ENCODE peak calls at places on chromosome 3, in six cellular contexts. F, J, N, E, I and H are unnamed samples.

GRCh38 chr3:73719877-73720276 is 95.1 kb upstream of the PDZRN3 start:
- DNase-seq in E (no peak), J (no peak), I (no peak), F (no peak), N (no peak), H (no peak)

GRCh38 chr3:115523467-115523866 is 99.8 kb upstream of the GAP43 start:
- DNase-seq in J (no peak), E (no peak), I (no peak), N (no peak), F (no peak), H (no peak)

GRCh38 chr3:13874891-13875290 is 5.0 kb downstream of the WNT7A start:
- DNase-seq in J (no peak), I (no peak), F (no peak), N (no peak), E (no peak), H (no peak)

GRCh38 chr3:85572426-85572825 is 613.6 kb downstream of the CADM2 start:
- DNase-seq in E (no peak), J (no peak), N (no peak), I (no peak), F (no peak), H (peak; percentile 11)

GRCh38 chr3:101325393-101326134 is 5.2 kb upstream of the IMPG2 start:
- DNase-seq in J (no peak), N (no peak), F (peak; percentile 73), E (no peak), I (no peak), H (no peak)

GRCh38 chr3:182364323-182364722 is 429.0 kb upstream of the ATP11B start:
- DNase-seq in J (peak; percentile 37), F (peak; percentile 52), I (no peak), N (no peak), E (no peak), H (no peak)

GRCh38 chr3:32202496-32202895 is 36.0 kb upstream of the CMTM8 start:
- DNase-seq in F (no peak), I (no peak), E (no peak), J (no peak), N (no peak), H (no peak)

GRCh38 chr3:160929595-160929994 is 173.6 kb downstream of the PPM1L start:
- DNase-seq in J (no peak), N (no peak), E (no peak), I (no peak), F (peak; percentile 3), H (peak; percentile 19)

GRCh38 chr3:149395107-149396089 is 17.9 kb upstream of the TM4SF1 start:
- DNase-seq in N (no peak), I (peak; percentile 63), E (no peak), J (no peak), F (no peak), H (peak; percentile 98)

GRCh38 chr3:72601983-72602382 is 246.3 kb downstream of the SHQ1 start:
- DNase-seq in N (no peak), E (no peak), F (no peak), I (no peak), J (no peak), H (no peak)

GRCh38 chr3:65018801-65019200 is 331.0 kb upstream of the ADAMTS9 start:
- DNase-seq in F (peak; percentile 30), J (no peak), N (no peak), I (no peak), E (no peak), H (no peak)

GRCh38 chr3:35679409-35680080 is 40.2 kb downstream of the ARPP21 start:
- DNase-seq in J (no peak), N (no peak), F (no peak), I (no peak), E (no peak), H (no peak)

GRCh38 chr3:174325834-174326705 is 533.1 kb upstream of the NAALADL2 start:
- DNase-seq in I (no peak), E (no peak), N (no peak), J (no peak), F (no peak), H (no peak)

GRCh38 chr3:108713801-108714200 is 43.4 kb downstream of the RETNLB start:
- DNase-seq in N (no peak), E (no peak), J (no peak), F (no peak), I (no peak), H (no peak)

GRCh38 chr3:133962879-133963278 is 66.8 kb downstream of the SLCO2A1 start:
- DNase-seq in E (no peak), N (no peak), J (no peak), I (no peak), F (no peak), H (no peak)

GRCh38 chr3:27467545-27467944 is 16.6 kb downstream of the SLC4A7 start:
- DNase-seq in J (no peak), N (no peak), I (peak; percentile 28), E (no peak), F (peak; percentile 15), H (peak; percentile 70)

GRCh38 chr3:136819784-136820640 is 1.1 kb downstream of the SLC35G2 start:
- DNase-seq in N (no peak), F (peak; percentile 30), J (no peak), E (peak; percentile 76), I (peak; percentile 34), H (peak; percentile 62)

GRCh38 chr3:126135398-126136076 is 44.8 kb downstream of the ALDH1L1 start:
- DNase-seq in E (peak; percentile 38), J (no peak), I (no peak), N (no peak), F (no peak), H (no peak)

GRCh38 chr3:194632211-194632982 is 822 bp downstream of the TMEM44 start:
- DNase-seq in F (peak; percentile 61), J (no peak), N (no peak), I (no peak), E (no peak), H (peak; percentile 26)

GRCh38 chr3:69282191-69282590 is 103.7 kb downstream of the FRMD4B start:
- DNase-seq in I (no peak), N (no peak), J (no peak), E (no peak), F (no peak), H (peak; percentile 34)

DNA sequence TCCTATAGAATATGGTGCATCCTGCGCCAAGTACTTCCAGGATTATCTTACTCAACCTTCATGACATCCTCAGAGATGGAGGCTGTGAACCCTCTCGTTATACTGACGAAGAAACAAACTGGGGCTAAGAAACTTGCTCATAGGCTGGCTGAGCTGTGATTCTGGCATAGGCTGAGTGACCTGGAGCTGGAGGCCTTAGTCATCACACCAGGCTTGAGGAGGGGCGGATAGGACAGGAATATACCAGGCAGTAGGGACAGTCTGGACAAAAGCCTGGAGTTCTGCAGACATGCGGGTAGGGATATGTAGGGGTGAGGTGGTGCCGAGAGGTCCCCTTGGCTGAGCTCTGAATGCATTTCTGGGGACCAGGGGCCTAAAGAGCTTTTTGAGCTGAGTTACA is 18.1 kb downstream of the HEMK1 start:
- DNase-seq in J (no peak), E (no peak), N (no peak), I (no peak), F (no peak), H (no peak)
- TF ChIP-seq POLR2A in J (no peak), E (no peak), N (no peak), I (no peak), F (no peak), H (no peak)

GRCh38 chr3:113097821-113098516 is 107.2 kb downstream of the GTPBP8 start:
- DNase-seq in E (no peak), N (no peak), J (peak; percentile 80), I (peak; percentile 56), F (no peak), H (no peak)
- TF ChIP-seq MAX in E (no peak), N (no peak), J (no peak), I (no peak), F (no peak), H (no peak)

DNA sequence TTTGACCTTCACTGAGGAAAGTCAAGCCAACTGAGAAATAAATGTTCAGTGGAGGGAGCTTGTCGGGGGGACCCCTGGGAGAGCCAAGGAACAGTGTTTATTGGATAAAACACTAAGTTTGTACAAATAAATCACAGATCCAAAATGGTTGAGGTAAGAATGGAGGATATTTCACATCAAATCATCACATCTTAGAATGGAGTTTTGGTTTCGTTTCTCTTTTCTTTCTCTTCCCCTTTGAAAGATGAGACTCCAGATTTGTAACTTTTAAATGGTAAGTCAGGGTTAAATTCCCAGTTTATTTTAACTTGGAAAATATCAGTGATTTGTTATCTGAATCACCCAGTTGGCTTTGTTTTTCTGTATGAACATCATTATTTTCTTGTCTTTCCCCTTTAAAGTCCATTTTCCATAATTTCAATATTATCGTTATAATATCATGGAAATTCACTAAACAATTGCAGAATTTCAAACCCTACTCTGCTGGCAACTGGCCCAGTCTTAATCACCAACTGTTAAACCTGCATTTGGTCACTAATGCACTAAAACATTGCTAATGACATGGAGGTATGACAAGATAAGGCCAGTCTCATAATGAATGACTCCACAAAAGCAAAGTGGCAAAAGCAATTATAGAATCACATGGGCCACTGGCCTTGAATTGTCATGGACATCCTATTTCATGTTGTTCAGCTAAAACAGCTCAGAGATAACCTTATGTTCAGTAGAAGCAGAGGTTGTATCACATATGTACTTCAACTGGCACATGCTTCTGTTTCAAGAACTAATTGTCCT is 295.1 kb downstream of the SHOX2 start:
- DNase-seq in I (no peak), J (no peak), N (no peak), F (no peak), E (no peak), H (no peak)
- H2AFZ ChIP-seq in I (no peak overlapping the region), J (peak overlapping the region; percentile 3), N (no peak overlapping the region), F (no peak overlapping the region), E (no peak overlapping the region), H (no peak overlapping the region)

DNA sequence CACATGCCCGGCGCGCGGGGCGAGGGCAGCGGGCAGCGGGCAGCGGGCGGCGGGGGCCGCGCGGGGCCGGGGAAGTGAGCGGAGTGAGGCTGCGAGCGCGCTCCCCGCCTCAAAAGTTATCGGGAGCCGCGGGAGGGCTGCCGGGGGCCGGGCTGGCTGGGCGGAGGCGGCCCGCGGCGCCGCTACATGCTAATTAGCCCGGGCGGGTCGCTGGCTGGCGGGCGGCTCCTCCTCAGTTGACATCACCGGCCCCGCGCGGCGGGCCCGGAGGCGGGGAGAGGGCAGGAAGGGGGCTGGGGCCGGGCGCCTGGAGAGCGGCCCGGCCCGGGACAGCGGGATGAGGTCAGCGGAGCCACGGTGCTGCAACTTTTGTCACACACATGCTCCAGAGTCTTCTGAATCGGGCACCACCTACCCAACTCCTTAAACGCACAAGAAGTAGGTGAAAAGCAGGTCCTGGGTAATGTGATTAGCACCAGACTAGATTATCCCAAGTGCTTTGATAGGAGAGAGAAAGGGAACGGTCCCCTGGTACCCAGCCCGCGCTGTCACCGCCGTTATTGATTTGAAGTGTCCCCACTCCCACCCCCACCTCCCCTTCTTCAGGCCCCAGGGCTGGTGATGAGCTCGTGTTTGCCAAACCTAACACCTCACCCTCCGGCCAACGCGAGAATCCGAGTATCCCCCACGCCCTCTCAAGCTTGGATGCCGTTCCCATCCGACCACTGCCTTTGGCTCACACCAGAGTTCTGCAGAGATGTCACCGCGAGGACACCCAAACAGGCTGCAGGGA is at the start of gene HEG1:
- DNase-seq in F (peak; percentile 58), I (peak; percentile 55), E (peak; percentile 83), J (no peak), N (no peak), H (peak; percentile 80)
- TF ChIP-seq POLR2A in F (no peak), I (no peak), E (no peak), J (no peak), N (peak; percentile 37), H (peak; percentile 42)

GRCh38 chr3:70310809-70311208 is 1.6 kb downstream of the MDFIC2 start:
- DNase-seq in F (no peak), N (no peak), J (no peak), I (no peak), E (no peak), H (no peak)

GRCh38 chr3:70312336-70312735 is at the start of gene MDFIC2:
- DNase-seq in E (peak; percentile 48), J (no peak), N (no peak), I (no peak), F (no peak), H (no peak)

GRCh38 chr3:70309591-70309990 is 2.8 kb downstream of the MDFIC2 start:
- DNase-seq in F (no peak), I (no peak), E (no peak), N (no peak), J (no peak), H (no peak)

GRCh38 chr3:70308760-70309159 is 3.7 kb downstream of the MDFIC2 start:
- DNase-seq in F (peak; percentile 1), I (no peak), E (no peak), N (no peak), J (no peak), H (peak; percentile 11)
- TF ChIP-seq MAX in F (no peak), I (no peak), E (no peak), N (no peak), J (no peak), H (no peak)